ENCODE peak calls at places on chromosomes 13 and 19, in four cellular contexts. One of them, this sample, is unnamed.

GRCh38 chr13:21130116-21130515 is 46.2 kb downstream of the SKA3 start:
- DNase-seq in tibial nerve: no peak
- DNase-seq in left ventricle myocardium inferior: no peak
- DNase-seq in pancreas: no peak
- DNase-seq in this sample: no peak

GRCh38 chr13:105914637-105915036 is 620.8 kb downstream of the EFNB2 start:
- DNase-seq in left ventricle myocardium inferior: no peak
- DNase-seq in pancreas: no peak
- DNase-seq in tibial nerve: no peak
- DNase-seq in this sample: no peak

GRCh38 chr13:81738364-81738763 is 1397.4 kb upstream of the SPRY2 start:
- DNase-seq in tibial nerve: no peak
- DNase-seq in left ventricle myocardium inferior: no peak
- DNase-seq in pancreas: no peak
- DNase-seq in this sample: no peak

GRCh38 chr13:94703271-94703670 is 9.1 kb downstream of the SOX21 start:
- DNase-seq in tibial nerve: no peak
- DNase-seq in left ventricle myocardium inferior: no peak
- DNase-seq in pancreas: no peak
- DNase-seq in this sample: no peak

GRCh38 chr13:70339738-70340137 is 231.5 kb upstream of the KLHL1 start:
- DNase-seq in tibial nerve: no peak
- DNase-seq in pancreas: peak; percentile 5
- DNase-seq in left ventricle myocardium inferior: no peak
- DNase-seq in this sample: no peak

GRCh38 chr13:50129923-50130685 is 114.9 kb downstream of the KCNRG start:
- DNase-seq in tibial nerve: peak; percentile 61
- DNase-seq in left ventricle myocardium inferior: peak; percentile 37
- DNase-seq in pancreas: peak; percentile 8
- DNase-seq in this sample: peak; percentile 27

GRCh38 chr19:34963531-34964406 is at the start of gene ZNF792:
- DNase-seq in pancreas: peak; percentile 53
- DNase-seq in left ventricle myocardium inferior: peak; percentile 69
- DNase-seq in tibial nerve: peak; percentile 23
- DNase-seq in this sample: peak; percentile 43

GRCh38 chr13:52599037-52599852 is 43.0 kb upstream of the HNRNPA1L2 start:
- DNase-seq in pancreas: no peak
- DNase-seq in tibial nerve: peak; percentile 28
- DNase-seq in left ventricle myocardium inferior: no peak
- DNase-seq in this sample: no peak

GRCh38 chr13:97117388-97117910 is 104.7 kb upstream of the MBNL2 start:
- DNase-seq in tibial nerve: no peak
- DNase-seq in pancreas: no peak
- DNase-seq in left ventricle myocardium inferior: no peak
- DNase-seq in this sample: no peak

GRCh38 chr13:26988059-26988769 is 183.4 kb downstream of the USP12 start:
- DNase-seq in tibial nerve: no peak
- DNase-seq in left ventricle myocardium inferior: no peak
- DNase-seq in pancreas: no peak
- DNase-seq in this sample: no peak

GRCh38 chr19:29562299-29563297 is 36.8 kb downstream of the VSTM2B start:
- DNase-seq in tibial nerve: no peak
- DNase-seq in left ventricle myocardium inferior: no peak
- DNase-seq in pancreas: no peak
- DNase-seq in this sample: no peak

GRCh38 chr19:48989701-48990291 is 3.3 kb downstream of the GYS1 start:
- DNase-seq in tibial nerve: no peak
- DNase-seq in pancreas: no peak
- DNase-seq in left ventricle myocardium inferior: peak; percentile 51
- DNase-seq in this sample: peak; percentile 96

GRCh38 chr13:111216166-111216960 is 101.3 kb downstream of the ARHGEF7 start:
- DNase-seq in pancreas: peak; percentile 20
- DNase-seq in left ventricle myocardium inferior: no peak
- DNase-seq in tibial nerve: peak; percentile 51
- DNase-seq in this sample: peak; percentile 73

GRCh38 chr13:113625965-113626661 is 31.9 kb downstream of the ATP4B start:
- DNase-seq in left ventricle myocardium inferior: peak; percentile 2
- DNase-seq in tibial nerve: no peak
- DNase-seq in pancreas: no peak
- DNase-seq in this sample: no peak

GRCh38 chr19:55973982-55974381 is 12.6 kb upstream of the NLRP5 start:
- DNase-seq in left ventricle myocardium inferior: no peak
- DNase-seq in pancreas: no peak
- DNase-seq in tibial nerve: no peak
- DNase-seq in this sample: no peak

GRCh38 chr13:30431269-30431950 is 9.1 kb downstream of the UBE2L5 start:
- DNase-seq in pancreas: no peak
- DNase-seq in left ventricle myocardium inferior: no peak
- DNase-seq in tibial nerve: no peak
- DNase-seq in this sample: no peak

GRCh38 chr13:33018886-33019285 is 2.7 kb downstream of the KL start:
- DNase-seq in tibial nerve: no peak
- DNase-seq in left ventricle myocardium inferior: no peak
- DNase-seq in pancreas: no peak
- DNase-seq in this sample: no peak

GRCh38 chr19:50341091-50341564 is 12.0 kb upstream of the KCNC3 start:
- DNase-seq in tibial nerve: no peak
- DNase-seq in left ventricle myocardium inferior: peak; percentile 1
- DNase-seq in pancreas: no peak
- DNase-seq in this sample: no peak

GRCh38 chr13:100560498-100561215 is 27.9 kb downstream of the GGACT start:
- DNase-seq in pancreas: no peak
- DNase-seq in tibial nerve: no peak
- DNase-seq in left ventricle myocardium inferior: no peak
- DNase-seq in this sample: peak; percentile 10

GRCh38 chr19:5071579-5071978 is 102.7 kb downstream of the KDM4B start:
- DNase-seq in left ventricle myocardium inferior: no peak
- DNase-seq in tibial nerve: no peak
- DNase-seq in pancreas: no peak
- DNase-seq in this sample: no peak

GRCh38 chr19:5068251-5069090 is 99.6 kb downstream of the KDM4B start:
- DNase-seq in pancreas: no peak
- DNase-seq in tibial nerve: no peak
- DNase-seq in left ventricle myocardium inferior: no peak
- DNase-seq in this sample: no peak

GRCh38 chr19:5072115-5072514 is 103.2 kb downstream of the KDM4B start:
- DNase-seq in left ventricle myocardium inferior: no peak
- DNase-seq in pancreas: no peak
- DNase-seq in tibial nerve: no peak
- DNase-seq in this sample: no peak

GRCh38 chr19:5070922-5071321 is 102.0 kb downstream of the KDM4B start:
- DNase-seq in pancreas: no peak
- DNase-seq in tibial nerve: no peak
- DNase-seq in left ventricle myocardium inferior: no peak
- DNase-seq in this sample: no peak

DNA sequence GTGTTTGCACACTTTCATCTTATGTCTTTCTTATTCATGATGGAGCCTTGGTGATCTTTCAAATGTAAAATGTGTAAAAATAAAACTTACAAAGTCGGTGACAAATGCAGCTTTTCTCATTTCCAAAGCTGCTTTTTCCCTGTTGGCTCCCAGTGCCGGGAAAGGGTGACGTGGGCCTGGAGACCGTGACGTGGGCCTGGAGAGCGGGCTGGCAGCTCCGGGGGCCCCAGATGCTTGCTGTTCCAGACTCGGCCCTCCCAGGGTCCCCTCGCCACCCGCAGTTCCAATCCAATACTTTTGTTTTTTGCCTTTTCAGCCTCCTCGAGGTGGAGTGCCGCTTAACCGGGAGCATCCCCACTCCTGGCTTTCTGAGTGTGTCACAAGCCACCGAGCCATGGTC is 101.5 kb downstream of the KDM4B start:
- DNase-seq in left ventricle myocardium inferior: no peak
- DNase-seq in tibial nerve: no peak
- DNase-seq in pancreas: no peak
- DNase-seq in this sample: no peak
- H3K27ac ChIP-seq in left ventricle myocardium inferior: no peak overlapping the region
- H3K27ac ChIP-seq in tibial nerve: peak overlapping the region; percentile 55
- H3K27ac ChIP-seq in pancreas: no peak overlapping the region
- H3K27ac ChIP-seq in this sample: no peak overlapping the region

GRCh38 chr19:18108897-18109296 is 11.3 kb downstream of the MAST3 start:
- DNase-seq in tibial nerve: no peak
- DNase-seq in pancreas: no peak
- DNase-seq in left ventricle myocardium inferior: no peak
- DNase-seq in this sample: no peak

GRCh38 chr19:18107235-18108083 is 9.9 kb downstream of the MAST3 start:
- DNase-seq in tibial nerve: no peak
- DNase-seq in pancreas: no peak
- DNase-seq in left ventricle myocardium inferior: no peak
- DNase-seq in this sample: no peak

GRCh38 chr19:18109731-18110671 is 12.4 kb downstream of the MAST3 start:
- DNase-seq in pancreas: peak; percentile 67
- DNase-seq in tibial nerve: no peak
- DNase-seq in left ventricle myocardium inferior: peak; percentile 66
- DNase-seq in this sample: no peak

GRCh38 chr19:18110833-18111232 is 13.3 kb downstream of the MAST3 start:
- DNase-seq in left ventricle myocardium inferior: no peak
- DNase-seq in tibial nerve: no peak
- DNase-seq in pancreas: peak; percentile 96
- DNase-seq in this sample: no peak

GRCh38 chr19:18109363-18109730 is 11.8 kb downstream of the MAST3 start:
- DNase-seq in tibial nerve: no peak
- DNase-seq in left ventricle myocardium inferior: no peak
- DNase-seq in pancreas: no peak
- DNase-seq in this sample: no peak
- H3K4me1 ChIP-seq in tibial nerve: peaks cover 37% of the 10 kb centered on the region
- H3K4me1 ChIP-seq in left ventricle myocardium inferior: peaks cover 24% of the 10 kb centered on the region
- H3K4me1 ChIP-seq in pancreas: peaks cover 6% of the 10 kb centered on the region
- H3K4me1 ChIP-seq in this sample: peaks cover 13% of the 10 kb centered on the region

GRCh38 chr19:485583-486236 is 10.6 kb upstream of the MADCAM1 start:
- DNase-seq in left ventricle myocardium inferior: peak; percentile 48
- DNase-seq in tibial nerve: peak; percentile 29
- DNase-seq in pancreas: peak; percentile 51
- DNase-seq in this sample: peak; percentile 31

GRCh38 chr19:492091-492531 is 4.2 kb upstream of the MADCAM1 start:
- DNase-seq in pancreas: no peak
- DNase-seq in left ventricle myocardium inferior: no peak
- DNase-seq in tibial nerve: no peak
- DNase-seq in this sample: no peak

GRCh38 chr19:489418-490196 is 6.7 kb upstream of the MADCAM1 start:
- DNase-seq in pancreas: peak; percentile 44
- DNase-seq in left ventricle myocardium inferior: no peak
- DNase-seq in tibial nerve: no peak
- DNase-seq in this sample: no peak

GRCh38 chr19:491146-491741 is 5.0 kb upstream of the MADCAM1 start:
- DNase-seq in tibial nerve: no peak
- DNase-seq in pancreas: no peak
- DNase-seq in left ventricle myocardium inferior: no peak
- DNase-seq in this sample: no peak

DNA sequence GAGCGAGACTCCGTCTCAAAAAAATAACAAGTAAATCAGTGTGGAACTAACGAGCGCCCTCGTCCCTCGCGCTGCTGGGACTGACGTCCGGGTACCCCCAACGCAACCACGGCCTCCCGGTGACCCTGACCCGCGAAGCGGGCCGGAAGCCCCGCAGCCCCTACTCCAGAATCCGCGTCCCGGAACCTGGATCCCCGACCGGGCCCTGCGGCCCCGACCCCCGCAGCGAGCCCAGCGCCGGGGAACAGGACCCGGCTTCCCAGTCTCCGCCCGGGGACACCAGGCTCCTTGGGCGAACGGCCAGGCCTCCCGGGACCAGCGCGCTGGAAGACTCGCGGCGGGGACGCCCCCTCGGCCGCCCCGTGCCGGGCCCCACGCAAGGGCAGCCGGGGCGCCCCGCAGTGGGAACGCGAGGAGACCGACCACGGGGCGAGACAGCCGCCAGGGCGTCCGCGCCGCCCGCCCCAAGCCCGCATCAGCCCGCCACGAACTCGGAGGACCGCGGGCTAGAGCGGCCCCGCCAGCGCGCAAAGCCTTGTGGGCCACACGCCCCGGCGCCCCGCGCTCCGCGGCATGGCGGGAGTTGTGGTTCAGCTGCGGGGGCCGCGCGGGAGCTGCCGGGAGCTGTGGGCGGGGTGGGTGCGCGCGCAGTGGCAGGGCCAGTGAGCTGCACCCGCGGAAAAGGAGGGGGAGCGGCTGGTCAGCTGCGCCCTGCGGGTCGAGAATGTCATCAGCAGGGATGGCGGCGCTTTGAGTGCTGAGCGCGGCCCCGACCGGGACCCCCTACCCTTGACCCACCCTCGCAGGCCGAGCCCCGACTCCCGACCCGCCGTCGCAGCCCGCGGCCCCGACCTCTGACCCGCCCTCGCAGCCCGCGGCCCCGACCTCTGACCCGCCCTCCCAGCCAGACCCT is 7.5 kb upstream of the MADCAM1 start:
- DNase-seq in left ventricle myocardium inferior: peak; percentile 99
- DNase-seq in tibial nerve: peak; percentile 87
- DNase-seq in pancreas: peak; percentile 96
- DNase-seq in this sample: peak; percentile 87
- TF ChIP-seq CTCF in left ventricle myocardium inferior: no peak
- TF ChIP-seq CTCF in tibial nerve: no peak
- TF ChIP-seq CTCF in pancreas: no peak
- TF ChIP-seq CTCF in this sample: no peak

GRCh38 chr13:46606915-46607413 is 54.0 kb downstream of the LRCH1 start:
- DNase-seq in tibial nerve: no peak
- DNase-seq in pancreas: no peak
- DNase-seq in left ventricle myocardium inferior: no peak
- DNase-seq in this sample: no peak

GRCh38 chr13:46609052-46609451 is 56.1 kb downstream of the LRCH1 start:
- DNase-seq in pancreas: no peak
- DNase-seq in left ventricle myocardium inferior: no peak
- DNase-seq in tibial nerve: no peak
- DNase-seq in this sample: no peak

GRCh38 chr13:46605824-46606554 is 53.0 kb downstream of the LRCH1 start:
- DNase-seq in tibial nerve: no peak
- DNase-seq in pancreas: no peak
- DNase-seq in left ventricle myocardium inferior: no peak
- DNase-seq in this sample: no peak

GRCh38 chr13:46609726-46610125 is 56.8 kb downstream of the LRCH1 start:
- DNase-seq in pancreas: no peak
- DNase-seq in tibial nerve: no peak
- DNase-seq in left ventricle myocardium inferior: no peak
- DNase-seq in this sample: no peak

DNA sequence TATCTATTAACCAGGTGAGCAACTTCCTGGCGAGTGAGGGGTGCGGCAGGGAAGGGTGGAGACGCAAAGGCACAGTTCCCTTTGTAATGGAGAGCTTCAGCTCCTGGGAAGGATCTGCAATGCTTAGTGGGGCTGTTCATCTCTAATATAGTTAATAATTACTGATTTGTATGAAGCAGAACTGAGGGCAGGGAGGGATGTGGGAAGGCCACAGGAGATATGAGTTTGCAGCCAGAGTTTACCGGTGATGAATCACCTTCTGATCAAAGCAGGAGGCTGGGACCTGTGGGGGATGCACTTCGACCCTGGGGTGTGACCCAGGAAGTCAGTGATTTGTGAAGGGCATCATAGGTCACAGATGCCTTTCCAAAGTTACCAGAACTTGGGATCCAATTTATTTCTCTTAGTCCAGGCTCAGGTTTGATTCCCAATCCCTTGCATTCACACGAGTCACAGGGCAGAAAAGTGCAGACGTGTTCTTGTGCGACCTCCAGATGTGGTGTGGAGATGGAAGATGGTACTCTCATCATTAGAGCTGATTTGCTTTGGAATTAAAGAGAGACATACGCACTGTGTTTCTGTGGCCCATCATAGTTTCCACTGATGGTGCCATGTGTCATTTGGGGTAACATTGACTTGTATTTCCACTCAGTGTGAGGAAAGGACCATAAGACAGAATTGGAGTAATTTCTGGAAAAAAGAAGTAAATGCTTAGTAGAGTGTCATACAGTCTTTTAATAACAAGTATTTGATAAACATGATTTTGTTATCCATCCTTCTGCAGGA is 55.0 kb downstream of the LRCH1 start:
- DNase-seq in tibial nerve: no peak
- DNase-seq in pancreas: no peak
- DNase-seq in left ventricle myocardium inferior: no peak
- DNase-seq in this sample: no peak
- H3K27ac ChIP-seq in tibial nerve: peak overlapping the region; percentile 54
- H3K27ac ChIP-seq in pancreas: no peak overlapping the region
- H3K27ac ChIP-seq in left ventricle myocardium inferior: peak overlapping the region; percentile 79
- H3K27ac ChIP-seq in this sample: peak overlapping the region; percentile 62

This sample was measured in gastrocnemius medialis.